ENCODE peak calls at places on chromosomes 6 and 20, in four cellular contexts. J, W, P and U are unnamed samples.

GRCh38 chr6:144756469-144756868 is 471.3 kb downstream of the UTRN start:
- DNase-seq in J (no peak), W (no peak), P (no peak), U (no peak)

GRCh38 chr6:151699719-151700118 is 107.8 kb upstream of the ESR1 start:
- DNase-seq in J (no peak), W (no peak), P (no peak), U (no peak)

GRCh38 chr6:82396964-82397761 is 33.5 kb downstream of the TPBG start:
- DNase-seq in J (no peak), W (no peak), P (no peak), U (no peak)

GRCh38 chr20:41649489-41649888 is 31.3 kb upstream of the CHD6 start:
- DNase-seq in J (no peak), W (no peak), P (no peak), U (no peak)

GRCh38 chr6:122491915-122492537 is 20.4 kb upstream of the SERINC1 start:
- DNase-seq in J (peak; percentile 58), W (peak; percentile 68), P (no peak), U (peak; percentile 75)

GRCh38 chr20:63461364-63461763 is 11.1 kb downstream of the KCNQ2 start:
- DNase-seq in J (peak; percentile 84), W (no peak), P (no peak), U (peak; percentile 39)

GRCh38 chr20:17666491-17666890 is 15.6 kb downstream of the RRBP1 start:
- DNase-seq in J (no peak), W (no peak), P (no peak), U (no peak)

GRCh38 chr20:13765299-13765698 is 19.4 kb downstream of the ESF1 start:
- DNase-seq in J (no peak), W (no peak), P (no peak), U (no peak)

GRCh38 chr20:21373436-21373835 is 23.9 kb downstream of the NKX2-4 start:
- DNase-seq in J (no peak), W (no peak), P (no peak), U (no peak)

GRCh38 chr20:59120491-59120890 is 43.1 kb upstream of the ZNF831 start:
- DNase-seq in J (no peak), W (no peak), P (no peak), U (no peak)

GRCh38 chr6:44474643-44475042 is 87.1 kb downstream of the CDC5L start:
- DNase-seq in J (no peak), W (no peak), P (no peak), U (no peak)

GRCh38 chr20:22411568-22412450 is 172.6 kb downstream of the FOXA2 start:
- DNase-seq in J (peak; percentile 69), W (peak; percentile 96), P (no peak), U (no peak)

GRCh38 chr20:41776450-41776849 is 158.3 kb upstream of the CHD6 start:
- DNase-seq in J (no peak), W (no peak), P (no peak), U (no peak)

GRCh38 chr6:44788387-44788981 is 401.0 kb downstream of the CDC5L start:
- DNase-seq in J (no peak), W (no peak), P (no peak), U (no peak)

GRCh38 chr20:15188415-15188814 is 851.0 kb upstream of the FLRT3 start:
- DNase-seq in J (no peak), W (no peak), P (no peak), U (no peak)

GRCh38 chr6:105890521-105891244 is 195.5 kb upstream of the PRDM1 start:
- DNase-seq in J (no peak), W (no peak), P (no peak), U (no peak)

GRCh38 chr6:20599302-20600051 is 65.2 kb downstream of the CDKAL1 start:
- DNase-seq in J (no peak), W (no peak), P (no peak), U (no peak)

GRCh38 chr6:129605962-129606361 is 104.0 kb downstream of the ARHGAP18 start:
- DNase-seq in J (no peak), W (no peak), P (no peak), U (no peak)

DNA sequence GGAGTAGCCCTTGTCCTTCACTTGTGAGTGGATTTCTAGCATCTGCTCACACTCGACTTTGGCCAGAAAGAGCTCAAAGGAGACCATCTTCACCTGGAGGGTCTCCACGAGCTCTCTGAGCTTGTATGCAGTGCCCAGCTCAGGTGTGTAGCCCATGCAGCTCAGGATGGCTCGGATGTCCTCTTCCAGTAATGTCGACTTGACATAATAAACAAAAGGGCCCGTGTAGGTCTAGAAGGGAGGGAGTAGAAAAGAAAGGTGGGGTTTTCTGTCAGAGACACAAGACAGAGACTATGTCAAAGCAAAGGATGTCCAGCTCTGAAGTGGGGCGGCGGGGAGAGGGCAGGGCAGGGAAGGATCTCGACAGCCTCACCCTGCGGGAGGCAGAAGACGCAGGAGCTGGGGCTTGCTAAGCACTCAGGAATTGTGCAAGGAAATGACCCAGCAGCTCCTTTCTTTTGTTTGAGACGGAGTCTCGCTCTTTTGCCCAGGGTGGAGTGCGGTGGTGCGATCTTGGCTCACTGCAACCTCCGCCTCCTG is 8.6 kb downstream of the SPATA2 start:
- DNase-seq in J (peak; percentile 7), W (no peak), P (no peak), U (no peak)
- TF ChIP-seq BHLHE40 in J (no peak), W (no peak), P (no peak), U (no peak)

GRCh38 chr20:57323034-57323433 is 6.6 kb upstream of the SPO11 start:
- DNase-seq in J (no peak), W (no peak), P (no peak), U (no peak)
- TF ChIP-seq FOXK2 in J (no peak), W (no peak), P (no peak), U (no peak)

DNA sequence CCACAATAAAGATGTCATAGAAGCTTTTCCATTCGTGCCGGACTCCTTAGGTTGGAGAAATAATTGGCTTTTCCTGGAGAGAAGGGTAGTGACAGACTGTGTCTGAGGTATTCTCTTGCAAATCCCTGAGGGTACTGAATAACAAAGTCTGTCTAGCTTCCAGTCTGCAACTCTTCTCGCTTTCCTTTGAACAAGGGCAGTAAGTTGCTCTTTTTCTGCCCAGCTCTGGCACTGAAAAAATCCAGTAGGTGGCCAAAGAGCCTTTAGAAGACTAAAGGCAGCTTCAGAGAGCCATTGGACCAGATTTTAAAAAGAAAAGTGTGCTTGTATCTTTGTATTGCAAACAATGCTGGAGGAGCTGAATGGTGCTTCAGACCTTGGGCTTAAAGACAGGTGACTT is 20.7 kb upstream of the RREB1 start:
- DNase-seq in J (no peak), W (no peak), P (no peak), U (no peak)
- TF ChIP-seq BHLHE40 in J (no peak), W (no peak), P (no peak), U (no peak)

GRCh38 chr6:69917834-69918233 is 51.5 kb downstream of the COL19A1 start:
- DNase-seq in J (no peak), W (no peak), P (peak; percentile 20), U (no peak)
- TF ChIP-seq FOXK2 in J (no peak), W (no peak), P (no peak), U (no peak)

GRCh38 chr6:30547454-30547853 is 8.8 kb downstream of the GNL1 start:
- DNase-seq in J (no peak), W (no peak), P (no peak), U (no peak)
- TF ChIP-seq BHLHE40 in J (no peak), W (no peak), P (no peak), U (no peak)

DNA sequence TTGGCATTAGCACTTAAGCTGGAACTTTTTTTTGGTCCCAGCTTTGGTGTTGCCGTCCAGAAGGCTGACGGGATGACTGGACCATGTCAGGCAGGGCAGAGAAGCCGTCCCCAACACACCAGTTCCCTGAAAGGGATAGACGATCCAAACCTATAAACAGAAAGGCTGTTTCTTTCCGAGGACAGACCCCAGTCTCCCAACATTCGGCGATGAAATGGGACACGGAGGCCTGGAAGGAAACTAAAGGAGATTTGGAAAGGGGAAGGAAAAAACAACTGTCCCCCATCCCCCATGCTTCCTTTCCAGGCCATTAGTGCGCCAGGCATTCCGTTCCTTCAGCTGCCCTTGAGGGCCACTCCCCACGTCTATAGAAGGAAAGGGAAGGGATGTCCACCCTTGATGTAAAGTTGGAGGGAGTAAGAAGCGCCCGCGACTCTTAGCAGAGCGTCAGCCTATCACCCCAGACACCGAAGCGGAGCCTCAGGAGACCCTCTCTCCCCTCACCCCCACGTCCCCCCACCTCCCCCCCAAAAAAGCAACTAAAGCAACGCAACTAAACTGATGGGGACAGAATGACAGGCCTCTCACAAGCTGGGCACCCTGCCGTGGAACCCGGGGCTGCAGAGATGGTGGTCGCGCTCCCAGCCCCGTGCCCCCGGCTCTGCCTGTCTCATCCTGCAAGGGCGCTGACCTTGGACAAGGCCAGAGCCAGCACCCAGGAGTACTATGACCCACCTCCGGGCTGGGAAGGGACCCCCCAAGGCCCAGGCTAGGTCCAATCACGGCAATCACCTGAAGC is 638 bp downstream of the BLCAP start:
- DNase-seq in J (peak; percentile 39), W (no peak), P (no peak), U (no peak)
- TF ChIP-seq FOXK2 in J (no peak), W (no peak), P (no peak), U (no peak)

DNA sequence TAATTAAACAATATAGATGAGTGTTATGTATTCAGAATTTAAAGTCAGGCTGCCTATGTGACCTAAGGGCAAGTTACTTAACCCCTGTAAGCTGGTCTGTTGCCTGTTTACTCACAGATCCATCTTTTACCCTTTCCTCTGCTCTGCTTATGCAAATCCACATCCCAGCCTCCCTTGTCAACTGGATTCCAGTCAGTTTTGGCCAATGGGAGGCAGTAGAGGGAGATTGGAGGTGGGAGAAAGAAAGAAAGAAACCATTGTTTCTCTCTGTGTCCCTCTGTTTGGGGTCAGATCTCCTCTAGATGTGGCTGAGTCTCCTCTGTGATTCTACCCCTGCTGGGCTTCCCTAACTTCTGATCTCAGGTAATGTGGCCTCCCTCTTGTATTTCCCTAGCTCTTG is 266.8 kb upstream of the PLN start:
- DNase-seq in J (no peak), W (peak; percentile 11), P (no peak), U (no peak)
- TF ChIP-seq BHLHE40 in J (no peak), W (no peak), P (no peak), U (no peak)

GRCh38 chr6:119129968-119130484 is 51.6 kb upstream of the FAM184A start:
- DNase-seq in J (peak; percentile 39), W (peak; percentile 90), P (no peak), U (no peak)

GRCh38 chr6:119129148-119129967 is 50.9 kb upstream of the FAM184A start:
- DNase-seq in J (peak; percentile 57), W (peak; percentile 76), P (no peak), U (peak; percentile 61)

GRCh38 chr6:119133400-119133799 is 54.9 kb upstream of the FAM184A start:
- DNase-seq in J (no peak), W (no peak), P (no peak), U (no peak)

GRCh38 chr6:119134752-119135151 is 56.3 kb upstream of the FAM184A start:
- DNase-seq in J (no peak), W (no peak), P (no peak), U (no peak)

DNA sequence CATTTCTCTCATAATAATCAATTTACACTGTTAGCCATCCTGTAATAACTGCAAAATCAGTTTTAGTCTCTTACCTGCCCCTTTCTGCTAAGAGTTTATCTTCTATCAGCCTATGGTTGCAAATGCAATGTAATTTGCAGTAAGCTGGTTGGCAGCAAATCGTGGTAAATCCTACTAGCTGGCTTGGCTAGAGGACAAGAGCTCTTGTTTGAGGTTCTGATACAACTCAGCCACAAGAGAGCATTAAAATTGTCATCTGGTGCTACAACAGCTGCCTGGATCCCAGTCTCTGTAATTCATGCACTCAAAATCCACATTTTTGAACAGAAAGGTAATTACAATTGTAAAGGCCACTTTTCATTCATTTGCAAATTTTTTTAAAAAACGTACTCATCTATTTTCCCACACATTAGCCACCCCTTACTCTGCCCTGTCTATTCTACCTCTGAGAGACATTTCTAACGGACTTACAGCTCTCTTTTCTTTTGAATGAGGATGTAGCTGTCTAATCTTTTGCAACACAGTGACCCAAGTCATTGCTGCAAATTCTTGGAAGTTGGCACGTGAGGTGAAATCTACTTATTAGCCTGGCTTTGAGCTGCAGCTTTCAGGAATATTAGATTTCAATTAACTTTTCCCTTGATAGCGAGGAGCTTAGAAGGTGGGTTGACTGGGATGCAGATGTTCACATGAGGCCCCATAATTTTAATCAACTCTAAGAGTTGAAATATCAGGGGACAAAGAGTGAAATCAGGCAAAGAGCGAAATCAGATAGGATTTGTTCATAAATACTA is 53.9 kb upstream of the FAM184A start:
- DNase-seq in J (no peak), W (no peak), P (no peak), U (no peak)
- TF ChIP-seq FOXK2 in J (no peak), W (no peak), P (no peak), U (no peak)